ENCODE peak calls at places on chromosomes 12 and 14, in eight cellular contexts. One of them, this sample, is unnamed.

GRCh38 chr14:85276829-85277228 is 253.1 kb upstream of the FLRT2 start:
- DNase-seq in cardiac fibroblast: peak
- DNase-seq in left lung: no peak
- DNase-seq in psoas muscle: no peak
- DNase-seq in neural crest cell: no peak
- DNase-seq in Calu3: no peak
- DNase-seq in A549: no peak
- DNase-seq in glutamatergic neuron: no peak
- DNase-seq in this sample: no peak

GRCh38 chr12:65510584-65511050 is 232.1 kb downstream of the MSRB3 start:
- DNase-seq in cardiac fibroblast: peak
- DNase-seq in left lung: no peak
- DNase-seq in psoas muscle: no peak
- DNase-seq in neural crest cell: peak
- DNase-seq in Calu3: peak
- DNase-seq in A549: no peak
- DNase-seq in glutamatergic neuron: no peak
- DNase-seq in this sample: no peak

GRCh38 chr12:6280672-6281071 is 29.8 kb upstream of the PLEKHG6 start:
- DNase-seq in cardiac fibroblast: no peak
- DNase-seq in left lung: peak
- DNase-seq in psoas muscle: no peak
- DNase-seq in neural crest cell: no peak
- DNase-seq in Calu3: no peak
- DNase-seq in A549: no peak
- DNase-seq in glutamatergic neuron: no peak
- DNase-seq in this sample: no peak

GRCh38 chr14:36659822-36660735 is 1.6 kb upstream of the PAX9 start:
- DNase-seq in cardiac fibroblast: no peak
- DNase-seq in left lung: no peak
- DNase-seq in psoas muscle: no peak
- DNase-seq in neural crest cell: no peak
- DNase-seq in Calu3: no peak
- DNase-seq in A549: no peak
- DNase-seq in glutamatergic neuron: no peak
- DNase-seq in this sample: no peak

GRCh38 chr14:105529506-105530445 is 3.4 kb downstream of the TMEM121 start:
- DNase-seq in cardiac fibroblast: no peak
- DNase-seq in left lung: no peak
- DNase-seq in psoas muscle: no peak
- DNase-seq in neural crest cell: no peak
- DNase-seq in Calu3: no peak
- DNase-seq in A549: no peak
- DNase-seq in glutamatergic neuron: peak
- DNase-seq in this sample: peak

GRCh38 chr12:130818381-130819247 is 20.4 kb downstream of the STX2 start:
- DNase-seq in cardiac fibroblast: peak
- DNase-seq in left lung: peak
- DNase-seq in psoas muscle: peak
- DNase-seq in neural crest cell: peak
- DNase-seq in Calu3: peak
- DNase-seq in A549: peak
- DNase-seq in glutamatergic neuron: peak
- DNase-seq in this sample: peak

GRCh38 chr12:105935981-105936380 is 202.8 kb downstream of the NUAK1 start:
- DNase-seq in cardiac fibroblast: no peak
- DNase-seq in left lung: no peak
- DNase-seq in psoas muscle: no peak
- DNase-seq in neural crest cell: no peak
- DNase-seq in Calu3: no peak
- DNase-seq in A549: no peak
- DNase-seq in glutamatergic neuron: no peak
- DNase-seq in this sample: no peak

GRCh38 chr14:61474021-61474420 is 152.6 kb downstream of the PRKCH start:
- DNase-seq in cardiac fibroblast: no peak
- DNase-seq in left lung: no peak
- DNase-seq in psoas muscle: no peak
- DNase-seq in neural crest cell: no peak
- DNase-seq in Calu3: no peak
- DNase-seq in A549: no peak
- DNase-seq in glutamatergic neuron: no peak
- DNase-seq in this sample: no peak

GRCh38 chr14:101194356-101195308 is 291.1 kb upstream of the RTL1 start:
- DNase-seq in cardiac fibroblast: no peak
- DNase-seq in left lung: peak
- DNase-seq in psoas muscle: no peak
- DNase-seq in neural crest cell: no peak
- DNase-seq in Calu3: no peak
- DNase-seq in A549: no peak
- DNase-seq in glutamatergic neuron: no peak
- DNase-seq in this sample: no peak

GRCh38 chr14:102570334-102570995 is 22.0 kb upstream of the RCOR1 start:
- DNase-seq in cardiac fibroblast: no peak
- DNase-seq in left lung: no peak
- DNase-seq in psoas muscle: no peak
- DNase-seq in neural crest cell: no peak
- DNase-seq in Calu3: no peak
- DNase-seq in A549: no peak
- DNase-seq in glutamatergic neuron: no peak
- DNase-seq in this sample: no peak

GRCh38 chr12:46383654-46384450 is 11.3 kb upstream of the SLC38A2 start:
- DNase-seq in cardiac fibroblast: peak
- DNase-seq in left lung: peak
- DNase-seq in psoas muscle: peak
- DNase-seq in neural crest cell: peak
- DNase-seq in Calu3: peak
- DNase-seq in A549: no peak
- DNase-seq in glutamatergic neuron: peak
- DNase-seq in this sample: peak

GRCh38 chr12:57549909-57550627 is at the start of gene KIF5A:
- DNase-seq in cardiac fibroblast: no peak
- DNase-seq in left lung: peak
- DNase-seq in psoas muscle: no peak
- DNase-seq in neural crest cell: peak
- DNase-seq in Calu3: no peak
- DNase-seq in A549: peak
- DNase-seq in glutamatergic neuron: peak
- DNase-seq in this sample: peak

GRCh38 chr14:104820669-104821228 is 19.8 kb downstream of the ZBTB42 start:
- DNase-seq in cardiac fibroblast: peak
- DNase-seq in left lung: peak
- DNase-seq in psoas muscle: no peak
- DNase-seq in neural crest cell: peak
- DNase-seq in Calu3: peak
- DNase-seq in A549: peak
- DNase-seq in glutamatergic neuron: peak
- DNase-seq in this sample: no peak

GRCh38 chr12:12736759-12737676 is 19.9 kb downstream of the CDKN1B start:
- DNase-seq in cardiac fibroblast: peak
- DNase-seq in left lung: no peak
- DNase-seq in psoas muscle: no peak
- DNase-seq in neural crest cell: no peak
- DNase-seq in Calu3: no peak
- DNase-seq in A549: peak
- DNase-seq in glutamatergic neuron: no peak
- DNase-seq in this sample: peak

GRCh38 chr14:76917158-76917596 is 91.0 kb downstream of the LRRC74A start:
- DNase-seq in cardiac fibroblast: peak
- DNase-seq in left lung: no peak
- DNase-seq in psoas muscle: peak
- DNase-seq in neural crest cell: peak
- DNase-seq in Calu3: peak
- DNase-seq in A549: peak
- DNase-seq in glutamatergic neuron: peak
- DNase-seq in this sample: no peak

GRCh38 chr14:104659146-104659545 is 30.3 kb upstream of the INF2 start:
- DNase-seq in cardiac fibroblast: no peak
- DNase-seq in left lung: no peak
- DNase-seq in psoas muscle: no peak
- DNase-seq in neural crest cell: no peak
- DNase-seq in Calu3: no peak
- DNase-seq in A549: no peak
- DNase-seq in glutamatergic neuron: no peak
- DNase-seq in this sample: no peak

GRCh38 chr14:96126339-96126770 is 78.3 kb upstream of the BDKRB2 start:
- DNase-seq in cardiac fibroblast: no peak
- DNase-seq in left lung: no peak
- DNase-seq in psoas muscle: no peak
- DNase-seq in neural crest cell: no peak
- DNase-seq in Calu3: no peak
- DNase-seq in A549: no peak
- DNase-seq in glutamatergic neuron: no peak
- DNase-seq in this sample: peak

GRCh38 chr14:34714320-34715107 is at the start of gene CFL2:
- DNase-seq in cardiac fibroblast: peak
- DNase-seq in left lung: peak
- DNase-seq in psoas muscle: peak
- DNase-seq in neural crest cell: peak
- DNase-seq in Calu3: peak
- DNase-seq in A549: peak
- DNase-seq in glutamatergic neuron: peak
- DNase-seq in this sample: peak

GRCh38 chr12:57452937-57453509 is 2.1 kb upstream of the INHBE start:
- DNase-seq in cardiac fibroblast: peak
- DNase-seq in left lung: peak
- DNase-seq in psoas muscle: peak
- DNase-seq in neural crest cell: peak
- DNase-seq in Calu3: peak
- DNase-seq in A549: peak
- DNase-seq in glutamatergic neuron: peak
- DNase-seq in this sample: peak

GRCh38 chr14:83053022-83053710 is 1519.5 kb upstream of the SEL1L start:
- DNase-seq in cardiac fibroblast: no peak
- DNase-seq in left lung: no peak
- DNase-seq in psoas muscle: no peak
- DNase-seq in neural crest cell: no peak
- DNase-seq in Calu3: no peak
- DNase-seq in A549: no peak
- DNase-seq in glutamatergic neuron: no peak
- DNase-seq in this sample: no peak
- TF ChIP-seq CTCF in cardiac fibroblast: no peak
- TF ChIP-seq CTCF in left lung: no peak
- TF ChIP-seq CTCF in psoas muscle: no peak
- TF ChIP-seq CTCF in neural crest cell: no peak
- TF ChIP-seq CTCF in Calu3: no peak
- TF ChIP-seq CTCF in A549: no peak
- TF ChIP-seq CTCF in glutamatergic neuron: no peak
- TF ChIP-seq CTCF in this sample: no peak

GRCh38 chr12:69545081-69545480 is 40.2 kb upstream of the CCT2 start:
- DNase-seq in cardiac fibroblast: no peak
- DNase-seq in left lung: no peak
- DNase-seq in psoas muscle: no peak
- DNase-seq in neural crest cell: no peak
- DNase-seq in Calu3: no peak
- DNase-seq in A549: no peak
- DNase-seq in glutamatergic neuron: no peak
- DNase-seq in this sample: no peak

GRCh38 chr12:69544087-69544486 is 41.2 kb upstream of the CCT2 start:
- DNase-seq in cardiac fibroblast: no peak
- DNase-seq in left lung: no peak
- DNase-seq in psoas muscle: no peak
- DNase-seq in neural crest cell: no peak
- DNase-seq in Calu3: no peak
- DNase-seq in A549: no peak
- DNase-seq in glutamatergic neuron: no peak
- DNase-seq in this sample: no peak

GRCh38 chr12:69540606-69541386 is 44.5 kb upstream of the CCT2 start:
- DNase-seq in cardiac fibroblast: peak
- DNase-seq in left lung: no peak
- DNase-seq in psoas muscle: no peak
- DNase-seq in neural crest cell: no peak
- DNase-seq in Calu3: no peak
- DNase-seq in A549: no peak
- DNase-seq in glutamatergic neuron: no peak
- DNase-seq in this sample: no peak
- TF ChIP-seq CTCF in cardiac fibroblast: no peak
- TF ChIP-seq CTCF in left lung: no peak
- TF ChIP-seq CTCF in psoas muscle: no peak
- TF ChIP-seq CTCF in neural crest cell: no peak
- TF ChIP-seq CTCF in Calu3: no peak
- TF ChIP-seq CTCF in A549: no peak
- TF ChIP-seq CTCF in glutamatergic neuron: no peak
- TF ChIP-seq CTCF in this sample: no peak

GRCh38 chr12:109772622-109773321 is 59.1 kb downstream of the FAM222A start:
- DNase-seq in cardiac fibroblast: no peak
- DNase-seq in left lung: no peak
- DNase-seq in psoas muscle: no peak
- DNase-seq in neural crest cell: no peak
- DNase-seq in Calu3: no peak
- DNase-seq in A549: no peak
- DNase-seq in glutamatergic neuron: no peak
- DNase-seq in this sample: no peak
- TF ChIP-seq CTCF in cardiac fibroblast: no peak
- TF ChIP-seq CTCF in left lung: no peak
- TF ChIP-seq CTCF in psoas muscle: no peak
- TF ChIP-seq CTCF in neural crest cell: no peak
- TF ChIP-seq CTCF in Calu3: no peak
- TF ChIP-seq CTCF in A549: no peak
- TF ChIP-seq CTCF in glutamatergic neuron: no peak
- TF ChIP-seq CTCF in this sample: no peak

DNA sequence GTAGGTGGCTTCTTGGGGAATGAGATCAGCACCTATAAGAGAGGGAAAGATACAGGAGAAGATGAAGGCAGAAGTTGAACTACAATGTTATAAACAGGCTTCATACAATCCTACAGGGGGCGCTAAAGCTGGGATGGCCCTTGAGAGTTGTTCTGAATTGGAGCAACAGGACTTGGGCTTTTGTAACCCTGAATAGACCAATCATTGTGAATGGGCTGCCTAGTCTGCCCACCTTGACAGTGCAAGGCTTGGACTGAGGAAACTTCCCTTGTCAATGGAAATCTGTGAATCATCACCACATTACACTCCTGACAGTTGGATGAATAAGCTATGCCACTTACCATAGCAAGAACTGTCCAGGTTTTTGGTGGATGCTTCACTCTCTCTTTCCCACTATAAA is 306.1 kb downstream of the KCNC2 start:
- DNase-seq in cardiac fibroblast: no peak
- DNase-seq in left lung: no peak
- DNase-seq in psoas muscle: no peak
- DNase-seq in neural crest cell: no peak
- DNase-seq in Calu3: no peak
- DNase-seq in A549: no peak
- DNase-seq in glutamatergic neuron: no peak
- DNase-seq in this sample: peak
- TF ChIP-seq CTCF in cardiac fibroblast: no peak
- TF ChIP-seq CTCF in left lung: no peak
- TF ChIP-seq CTCF in psoas muscle: no peak
- TF ChIP-seq CTCF in neural crest cell: peak
- TF ChIP-seq CTCF in Calu3: peak
- TF ChIP-seq CTCF in A549: peak
- TF ChIP-seq CTCF in glutamatergic neuron: peak
- TF ChIP-seq CTCF in this sample: peak

This sample was measured in activated CD8-positive, alpha-beta T cell treated with anti-CD3 and anti-CD28 coated beads for 36 hours.